ENCODE peak calls at places on chromosomes 12 and 14, in nine cellular contexts. U is breast epithelium, S is suprapubic skin, P is stomach, L is endothelial cell of umbilical vein, J is prostate gland, D is spleen, R is HCT116, T is sigmoid colon. C is an unnamed sample.

GRCh38 chr12:40446385-40446784 is 221.6 kb downstream of the LRRK2 start:
- DNase-seq in D (no peak), U (no peak), L (peak; percentile 13), J (no peak), R (peak; percentile 3), T (no peak), S (no peak), P (no peak), C (no peak)

GRCh38 chr12:44154128-44154527 is 318.2 kb downstream of the TMEM117 start:
- DNase-seq in R (no peak), S (no peak), J (no peak), P (no peak), L (no peak), U (no peak), D (no peak), T (no peak), C (no peak)

GRCh38 chr14:75231320-75231719 is 47.3 kb upstream of the FOS start:
- DNase-seq in R (no peak), J (no peak), T (no peak), P (no peak), S (no peak), L (no peak), D (no peak), U (no peak), C (no peak)

GRCh38 chr14:45621731-45622130 is 368.7 kb upstream of the MIS18BP1 start:
- DNase-seq in R (no peak), J (no peak), S (no peak), L (no peak), U (no peak), D (no peak), P (no peak), T (no peak), C (no peak)

GRCh38 chr12:25583545-25583944 is 30.5 kb upstream of the LMNTD1 start:
- DNase-seq in P (no peak), U (no peak), R (peak; percentile 10), S (no peak), J (no peak), L (peak; percentile 28), D (no peak), T (no peak), C (no peak)

GRCh38 chr12:53223391-53224267 is 8.4 kb downstream of the RARG start:
- DNase-seq in S (no peak), D (peak; percentile 74), P (no peak), R (no peak), L (peak; percentile 46), T (peak; percentile 83), U (no peak), J (no peak), C (no peak)

GRCh38 chr14:65073605-65074201 is 28.6 kb downstream of the MAX start:
- DNase-seq in R (no peak), U (no peak), D (no peak), T (no peak), L (no peak), J (no peak), P (peak; percentile 65), S (no peak), C (no peak)

GRCh38 chr12:8681129-8681902 is 16.5 kb upstream of the RIMKLB start:
- DNase-seq in T (no peak), R (no peak), S (no peak), L (peak; percentile 91), J (peak; percentile 62), U (no peak), D (no peak), P (no peak), C (no peak)

GRCh38 chr14:65958664-65959562 is 527.3 kb upstream of the CCDC196 start:
- DNase-seq in U (no peak), T (no peak), D (no peak), L (peak; percentile 35), R (peak; percentile 15), S (no peak), J (no peak), P (no peak), C (no peak)

GRCh38 chr12:94795520-94795919 is 145.2 kb upstream of the TMCC3 start:
- DNase-seq in D (no peak), P (no peak), T (no peak), L (peak; percentile 41), R (peak; percentile 63), U (no peak), J (no peak), S (no peak), C (no peak)

GRCh38 chr14:95402612-95403011 is 82.9 kb upstream of the CLMN start:
- DNase-seq in R (no peak), P (no peak), L (no peak), U (no peak), T (no peak), D (no peak), J (no peak), S (no peak), C (no peak)

GRCh38 chr12:61758661-61759060 is 501.5 kb upstream of the USP15 start:
- DNase-seq in L (no peak), J (no peak), D (no peak), R (no peak), U (no peak), T (no peak), S (no peak), P (no peak), C (no peak)

GRCh38 chr12:95796225-95796981 is 5.8 kb upstream of the NTN4 start:
- DNase-seq in T (no peak), L (no peak), D (no peak), P (no peak), R (no peak), J (no peak), S (no peak), U (peak; percentile 49), C (no peak)

GRCh38 chr14:102565331-102565887 is 27.0 kb upstream of the RCOR1 start:
- DNase-seq in U (no peak), S (no peak), R (no peak), P (no peak), D (no peak), J (no peak), L (no peak), T (no peak), C (no peak)

GRCh38 chr12:47891356-47891755 is 13.4 kb downstream of the VDR start:
- DNase-seq in D (no peak), T (peak; percentile 48), P (no peak), S (no peak), R (no peak), U (no peak), J (no peak), L (no peak), C (no peak)

GRCh38 chr12:47886471-47887240 is 18.1 kb downstream of the VDR start:
- DNase-seq in J (no peak), S (no peak), L (no peak), R (no peak), P (no peak), U (no peak), D (no peak), T (no peak), C (no peak)

GRCh38 chr12:47887529-47887928 is 17.3 kb downstream of the VDR start:
- DNase-seq in D (no peak), R (no peak), L (no peak), P (no peak), J (no peak), T (no peak), S (no peak), U (no peak), C (no peak)

GRCh38 chr12:47888127-47888819 is 16.5 kb downstream of the VDR start:
- DNase-seq in P (no peak), R (no peak), U (no peak), L (no peak), D (no peak), J (no peak), T (no peak), S (no peak), C (no peak)

GRCh38 chr12:47889040-47889439 is 15.8 kb downstream of the VDR start:
- DNase-seq in L (no peak), R (no peak), D (no peak), T (no peak), U (no peak), P (no peak), J (no peak), S (no peak), C (no peak)
- TF ChIP-seq POLR2AphosphoS5 in L (no peak), R (no peak), D (no peak), T (no peak), U (no peak), P (no peak), J (no peak), S (no peak), C (no peak)

GRCh38 chr12:49346659-49347306 is at the start of gene DNAJC22:
- DNase-seq in R (no peak), J (no peak), T (peak; percentile 59), S (peak; percentile 62), L (no peak), U (peak; percentile 16), P (peak; percentile 33), D (no peak), C (no peak)

GRCh38 chr12:49345048-49345839 is 1.4 kb upstream of the DNAJC22 start:
- DNase-seq in S (no peak), P (peak; percentile 35), R (no peak), J (no peak), U (no peak), T (peak; percentile 62), D (no peak), L (no peak), C (no peak)

GRCh38 chr12:49347307-49348237 is 884 bp downstream of the DNAJC22 start:
- DNase-seq in P (peak; percentile 91), D (peak; percentile 93), R (peak; percentile 89), L (peak; percentile 69), J (peak; percentile 51), U (peak; percentile 67), S (peak; percentile 80), T (peak; percentile 86), C (no peak)

GRCh38 chr12:49344486-49345047 is 2.1 kb upstream of the DNAJC22 start:
- DNase-seq in J (no peak), P (no peak), T (no peak), R (no peak), U (no peak), S (peak; percentile 57), D (no peak), L (no peak), C (no peak)

GRCh38 chr12:49345840-49346658 is 639 bp upstream of the DNAJC22 start:
- DNase-seq in D (no peak), P (peak; percentile 24), J (no peak), U (peak; percentile 7), L (no peak), S (peak; percentile 64), T (peak; percentile 40), R (no peak), C (no peak)
- H3K4me3 ChIP-seq in D (peak overlapping the region; percentile 23), P (peak overlapping the region; percentile 43), J (peak overlapping the region; percentile 29), U (peak overlapping the region; percentile 52), L (no peak overlapping the region), S (peak overlapping the region; percentile 51), T (peak overlapping the region; percentile 33), R (peak overlapping the region; percentile 73), C (peak overlapping the region; percentile 60)

GRCh38 chr12:104350211-104350908 is 46.8 kb downstream of the EID3 start:
- DNase-seq in R (no peak), S (no peak), L (no peak), P (no peak), U (no peak), J (no peak), D (no peak), T (no peak), C (no peak)
- TF ChIP-seq POLR2AphosphoS5 in R (peak; percentile 16), S (no peak), L (no peak), P (no peak), U (no peak), J (no peak), D (no peak), T (no peak), C (no peak)

DNA sequence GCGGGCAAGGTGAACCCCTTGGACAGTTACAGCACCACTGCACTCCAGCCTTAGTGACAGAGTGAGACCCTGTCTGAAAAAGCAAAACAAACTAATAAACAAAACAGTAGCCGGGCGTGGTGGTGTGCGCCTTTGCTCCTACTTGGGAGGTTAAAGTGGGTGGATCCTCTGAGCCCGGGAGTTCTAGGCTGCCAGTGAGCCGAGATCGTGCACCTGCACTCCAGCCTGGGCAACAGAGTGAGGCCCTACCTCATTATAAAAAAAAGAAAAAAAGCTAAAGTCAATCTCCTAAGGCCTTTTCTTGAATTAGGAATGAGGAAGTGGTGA is 24.7 kb upstream of the SPTLC2 start:
- DNase-seq in P (no peak), U (no peak), R (no peak), S (no peak), D (no peak), T (no peak), J (no peak), L (no peak), C (no peak)
- H3K4me3 ChIP-seq in P (no peak overlapping the region), U (peak overlapping the region; percentile 56), R (no peak overlapping the region), S (peak overlapping the region; percentile 58), D (peak overlapping the region; percentile 53), T (peak overlapping the region; percentile 48), J (no peak overlapping the region), L (no peak overlapping the region), C (peak overlapping the region; percentile 60)